ENCODE peak calls at places on chromosomes 16 and 17, in eight cellular contexts. V is left ventricle myocardium inferior, J is colonic mucosa, H is foreskin keratinocyte, Z is endothelial cell of umbilical vein, B is AG04450, U is heart left ventricle, A is PC-9. L is an unnamed sample.

GRCh38 chr17:17111401-17112393 is 69.4 kb downstream of the MPRIP start:
- DNase-seq in V (peak; percentile 13), J (no peak), H (no peak), Z (no peak), B (no peak), U (no peak), A (no peak), L (no peak)

GRCh38 chr16:79954920-79955705 is 354.6 kb upstream of the MAF start:
- DNase-seq in V (no peak), J (no peak), H (no peak), Z (no peak), B (no peak), U (no peak), A (no peak), L (no peak)

GRCh38 chr16:54063374-54063773 is 223.2 kb downstream of the IRX3 start:
- DNase-seq in V (no peak), J (no peak), H (no peak), Z (no peak), B (no peak), U (no peak), A (no peak), L (no peak)

GRCh38 chr17:18319604-18320256 is 4.6 kb downstream of the SMCR8 start:
- DNase-seq in V (no peak), J (no peak), H (peak; percentile 3), Z (peak; percentile 37), B (peak; percentile 34), U (no peak), A (peak; percentile 34), L (no peak)

GRCh38 chr16:24845726-24846547 is at the start of gene SLC5A11:
- DNase-seq in V (no peak), J (no peak), H (no peak), Z (no peak), B (no peak), U (no peak), A (no peak), L (no peak)

GRCh38 chr17:8623591-8623990 is 6.9 kb downstream of the MYH10 start:
- DNase-seq in V (no peak), J (no peak), H (no peak), Z (no peak), B (no peak), U (no peak), A (no peak), L (no peak)

GRCh38 chr17:82583720-82584234 is 64.2 kb downstream of the FOXK2 start:
- DNase-seq in V (no peak), J (no peak), H (no peak), Z (no peak), B (no peak), U (no peak), A (no peak), L (no peak)

GRCh38 chr17:82016061-82016874 is 6.4 kb downstream of the CENPX start:
- DNase-seq in V (no peak), J (no peak), H (no peak), Z (no peak), B (no peak), U (no peak), A (no peak), L (no peak)

GRCh38 chr17:44353656-44354331 is 8.7 kb downstream of the GRN start:
- DNase-seq in V (peak; percentile 48), J (no peak), H (no peak), Z (no peak), B (no peak), U (no peak), A (no peak), L (no peak)

GRCh38 chr17:44355642-44356099 is 8.0 kb downstream of the FAM171A2 start:
- DNase-seq in V (no peak), J (no peak), H (no peak), Z (no peak), B (no peak), U (no peak), A (no peak), L (no peak)

GRCh38 chr17:44356241-44356640 is 7.4 kb downstream of the FAM171A2 start:
- DNase-seq in V (no peak), J (no peak), H (no peak), Z (no peak), B (no peak), U (no peak), A (no peak), L (no peak)

GRCh38 chr17:44355310-44355640 is 8.4 kb downstream of the FAM171A2 start:
- DNase-seq in V (no peak), J (no peak), H (no peak), Z (no peak), B (no peak), U (no peak), A (no peak), L (no peak)

DNA sequence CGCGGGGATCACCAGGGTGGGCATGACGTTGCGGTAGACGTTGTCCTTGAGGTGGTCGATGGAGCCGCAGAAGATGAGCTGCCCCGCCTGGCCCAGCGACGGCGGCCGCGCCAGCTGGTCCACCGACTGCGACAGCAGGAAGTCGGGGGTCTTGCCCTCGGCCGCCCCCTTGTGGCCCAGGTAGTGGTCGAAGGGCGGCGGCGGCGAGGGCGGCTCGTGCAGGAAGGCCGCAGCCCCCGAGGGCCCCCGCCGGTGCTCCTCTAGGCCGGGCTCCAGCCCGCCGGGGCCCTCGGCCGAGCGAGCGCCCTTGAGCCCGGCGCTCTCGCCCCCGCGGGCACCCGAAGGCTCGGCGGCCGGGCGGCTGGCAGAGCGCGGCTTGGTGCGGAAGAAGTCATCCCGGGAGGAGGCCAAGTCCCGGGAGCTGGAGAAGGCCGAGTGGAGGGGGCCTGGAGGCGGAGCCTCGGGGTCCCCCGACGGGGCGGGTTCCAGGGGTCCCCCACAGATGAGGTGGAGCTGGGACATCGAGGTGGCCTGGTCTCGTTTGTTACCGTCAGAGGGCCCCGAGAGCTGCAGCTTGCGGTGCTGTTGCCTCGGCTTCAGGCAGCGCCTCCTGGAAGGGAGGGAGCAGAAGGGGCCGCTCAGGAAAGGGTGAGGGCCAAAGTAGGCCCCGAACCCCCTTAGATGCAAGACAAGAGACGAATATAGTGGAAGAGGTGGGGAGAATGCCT is 8.9 kb downstream of the FAM171A2 start:
- DNase-seq in V (peak; percentile 60), J (peak; percentile 56), H (no peak), Z (no peak), B (no peak), U (peak; percentile 53), A (no peak), L (no peak)
- TF ChIP-seq CTCF in V (peak; percentile 55), J (no peak), H (peak; percentile 60), Z (no peak), B (no peak), U (no peak), A (no peak), L (peak; percentile 49)

GRCh38 chr16:20866161-20866772 is 33.9 kb downstream of the DCUN1D3 start:
- DNase-seq in V (no peak), J (peak; percentile 30), H (peak; percentile 70), Z (peak; percentile 90), B (no peak), U (no peak), A (peak; percentile 77), L (peak; percentile 88)

GRCh38 chr16:20865420-20866126 is 34.6 kb downstream of the DCUN1D3 start:
- DNase-seq in V (no peak), J (no peak), H (peak; percentile 76), Z (no peak), B (no peak), U (no peak), A (no peak), L (peak; percentile 83)

GRCh38 chr16:20868890-20869289 is 31.3 kb downstream of the DCUN1D3 start:
- DNase-seq in V (peak; percentile 92), J (peak; percentile 80), H (no peak), Z (peak; percentile 74), B (no peak), U (peak; percentile 86), A (no peak), L (no peak)

GRCh38 chr16:20866792-20867191 is 33.4 kb downstream of the DCUN1D3 start:
- DNase-seq in V (no peak), J (no peak), H (no peak), Z (no peak), B (no peak), U (no peak), A (no peak), L (no peak)

GRCh38 chr16:20867585-20867984 is 32.6 kb downstream of the DCUN1D3 start:
- DNase-seq in V (no peak), J (no peak), H (no peak), Z (no peak), B (no peak), U (no peak), A (no peak), L (no peak)
- H3K27ac ChIP-seq in V (peak overlapping the region; percentile 83), J (no peak overlapping the region), H (no peak overlapping the region), Z (peak overlapping the region; percentile 6), B (no peak overlapping the region), U (no peak overlapping the region), A (no peak overlapping the region), L (peak overlapping the region; percentile 98)

GRCh38 chr17:37135581-37135980 is 186.8 kb downstream of the AATF start:
- DNase-seq in V (no peak), J (no peak), H (no peak), Z (no peak), B (no peak), U (no peak), A (no peak), L (no peak)

GRCh38 chr17:37137906-37138413 is 189.2 kb downstream of the AATF start:
- DNase-seq in V (no peak), J (no peak), H (no peak), Z (no peak), B (no peak), U (no peak), A (no peak), L (no peak)

GRCh38 chr17:37134050-37134449 is 185.3 kb downstream of the AATF start:
- DNase-seq in V (no peak), J (no peak), H (no peak), Z (no peak), B (no peak), U (no peak), A (no peak), L (no peak)

GRCh38 chr17:37138726-37139125 is 190.0 kb downstream of the AATF start:
- DNase-seq in V (no peak), J (no peak), H (no peak), Z (no peak), B (no peak), U (no peak), A (no peak), L (no peak)

DNA sequence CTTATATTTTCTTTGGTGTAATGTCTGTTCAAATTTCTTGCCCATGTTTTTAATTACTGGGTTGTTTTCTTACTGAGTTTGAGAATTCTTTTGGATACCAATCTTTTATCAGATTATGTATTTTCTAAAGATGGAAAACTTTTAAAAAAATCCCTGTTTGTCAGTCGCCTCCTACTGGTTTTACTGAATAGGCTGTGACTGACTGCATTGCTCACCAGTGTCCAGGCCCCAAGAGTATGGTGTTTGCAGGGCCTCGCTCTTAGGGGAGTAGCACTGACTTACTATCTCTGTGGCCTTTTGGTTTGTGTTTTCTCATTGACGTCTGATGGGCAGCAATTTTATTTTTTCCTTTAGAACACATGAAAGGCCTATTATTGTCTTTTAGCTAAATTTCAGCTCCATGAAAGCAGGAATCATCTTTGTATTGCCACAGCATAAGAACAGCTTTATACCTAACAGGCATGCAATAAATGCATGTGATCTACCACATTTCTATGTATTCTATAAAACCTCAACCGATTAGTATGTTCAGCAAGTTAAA is 188.4 kb downstream of the AATF start:
- DNase-seq in V (no peak), J (no peak), H (no peak), Z (no peak), B (no peak), U (no peak), A (no peak), L (no peak)
- TF ChIP-seq CTCF in V (no peak), J (no peak), H (peak; percentile 9), Z (no peak), B (no peak), U (no peak), A (no peak), L (no peak)

DNA sequence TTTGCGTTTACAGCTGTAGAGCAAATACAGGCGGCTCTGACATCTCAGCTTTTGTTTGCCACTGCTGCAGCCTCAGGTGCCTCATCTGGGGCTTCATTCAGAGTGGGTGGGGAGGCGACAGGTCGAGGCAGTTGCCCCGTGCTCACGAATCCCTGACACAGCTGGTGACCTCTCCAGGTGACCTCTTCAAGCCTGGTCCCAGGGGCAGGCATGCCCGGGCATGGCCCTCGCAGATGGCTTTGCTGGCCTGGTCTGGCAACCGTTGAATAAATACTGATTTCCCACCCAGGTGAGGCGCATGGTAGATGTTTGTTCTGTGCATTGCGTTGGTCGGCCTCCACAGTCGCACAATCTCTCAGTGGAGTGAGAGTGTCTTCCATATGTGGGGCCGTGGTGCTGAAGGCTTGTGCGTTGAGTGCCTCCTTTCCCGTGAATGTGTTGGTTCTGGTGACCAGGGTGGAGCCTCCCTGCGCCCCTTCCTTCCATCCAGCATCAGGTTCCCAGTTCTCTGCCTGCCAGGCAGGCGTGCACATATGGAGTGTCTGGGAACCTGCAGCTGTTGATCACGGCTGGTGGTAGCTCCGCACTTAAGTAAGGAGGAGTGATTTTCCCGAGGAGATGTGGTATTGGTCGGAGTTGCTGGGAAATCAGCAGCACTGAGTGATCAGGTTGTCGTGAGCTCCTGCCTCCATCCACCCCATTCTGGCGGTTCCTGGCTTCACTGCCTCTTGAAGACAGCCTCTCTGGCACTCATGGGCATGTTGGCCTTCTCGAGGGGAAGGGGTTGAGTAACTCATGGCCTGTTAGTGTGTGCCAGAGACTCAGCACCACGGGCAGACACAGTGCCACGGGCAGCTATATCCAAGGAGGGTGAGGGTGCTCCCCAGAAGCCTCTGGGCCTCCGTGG is 149.7 kb downstream of the RPTOR start:
- DNase-seq in V (no peak), J (no peak), H (no peak), Z (no peak), B (no peak), U (no peak), A (no peak), L (no peak)
- H3K27ac ChIP-seq in V (no peak overlapping the region), J (no peak overlapping the region), H (no peak overlapping the region), Z (no peak overlapping the region), B (no peak overlapping the region), U (no peak overlapping the region), A (no peak overlapping the region), L (peak overlapping the region; percentile 71)

L was measured in RWPE1.